ENCODE peak calls at places on chromosomes 16 and 17, in five cellular contexts. K is suprapubic skin, B is testis, M is K562, Z is fibroblast of the aortic adventitia. G is an unnamed sample.
A peak's percentile ranks its signal among the peaks of the same experiment; 100 is the strongest.

GRCh38 chr17:6523330-6523729 is 33.0 kb downstream of the PITPNM3 start:
- DNase-seq in K (peak; percentile 45), Z (no peak), M (no peak), B (no peak), G (no peak)

GRCh38 chr16:88346680-88347505 is 35.9 kb upstream of the ZNF469 start:
- DNase-seq in K (no peak), Z (no peak), M (no peak), B (no peak), G (no peak)

GRCh38 chr17:75589919-75590303 is 2.3 kb downstream of the MYO15B start:
- DNase-seq in B (no peak), M (no peak), K (no peak), Z (no peak), G (no peak)

GRCh38 chr17:82324566-82325285 is 7.3 kb upstream of the CD7 start:
- DNase-seq in M (no peak), Z (no peak), B (no peak), K (no peak), G (no peak)

GRCh38 chr17:75459590-75460267 is 3.3 kb downstream of the TMEM94 start:
- DNase-seq in B (no peak), Z (no peak), K (no peak), M (no peak), G (no peak)

GRCh38 chr16:69411064-69411985 is 13.1 kb upstream of the CYB5B start:
- DNase-seq in K (no peak), M (no peak), Z (no peak), B (no peak), G (no peak)

GRCh38 chr17:47934856-47935255 is 6.5 kb upstream of the PNPO start:
- DNase-seq in B (no peak), Z (no peak), K (no peak), M (no peak), G (no peak)

GRCh38 chr16:23182675-23183485 is at the start of gene SCNN1G:
- DNase-seq in K (no peak), Z (no peak), M (no peak), B (no peak), G (no peak)

GRCh38 chr17:40307691-40308289 is 1.2 kb upstream of the RARA start:
- DNase-seq in M (peak; percentile 73), B (no peak), K (peak; percentile 38), Z (no peak), G (no peak)

GRCh38 chr16:21524068-21524751 is 75.2 kb upstream of the METTL9 start:
- DNase-seq in K (no peak), Z (no peak), B (no peak), M (no peak), G (no peak)

GRCh38 chr17:19757536-19758180 is 9.6 kb upstream of the ALDH3A1 start:
- DNase-seq in M (no peak), B (no peak), K (no peak), Z (no peak), G (no peak)

GRCh38 chr16:27273670-27274522 is 5.3 kb upstream of the NSMCE1 start:
- DNase-seq in K (no peak), Z (no peak), B (no peak), M (no peak), G (peak; percentile 15)

GRCh38 chr17:77785526-77785925 is 173.0 kb upstream of the TNRC6C start:
- DNase-seq in Z (no peak), K (no peak), B (no peak), M (no peak), G (no peak)

GRCh38 chr17:13940858-13941665 is 128.2 kb upstream of the COX10 start:
- DNase-seq in B (peak; percentile 67), K (no peak), M (peak; percentile 30), Z (peak; percentile 15), G (no peak)
- TF ChIP-seq CTCF in B (no peak), K (no peak), M (no peak), Z (peak; percentile 4), G (peak; percentile 43)

DNA sequence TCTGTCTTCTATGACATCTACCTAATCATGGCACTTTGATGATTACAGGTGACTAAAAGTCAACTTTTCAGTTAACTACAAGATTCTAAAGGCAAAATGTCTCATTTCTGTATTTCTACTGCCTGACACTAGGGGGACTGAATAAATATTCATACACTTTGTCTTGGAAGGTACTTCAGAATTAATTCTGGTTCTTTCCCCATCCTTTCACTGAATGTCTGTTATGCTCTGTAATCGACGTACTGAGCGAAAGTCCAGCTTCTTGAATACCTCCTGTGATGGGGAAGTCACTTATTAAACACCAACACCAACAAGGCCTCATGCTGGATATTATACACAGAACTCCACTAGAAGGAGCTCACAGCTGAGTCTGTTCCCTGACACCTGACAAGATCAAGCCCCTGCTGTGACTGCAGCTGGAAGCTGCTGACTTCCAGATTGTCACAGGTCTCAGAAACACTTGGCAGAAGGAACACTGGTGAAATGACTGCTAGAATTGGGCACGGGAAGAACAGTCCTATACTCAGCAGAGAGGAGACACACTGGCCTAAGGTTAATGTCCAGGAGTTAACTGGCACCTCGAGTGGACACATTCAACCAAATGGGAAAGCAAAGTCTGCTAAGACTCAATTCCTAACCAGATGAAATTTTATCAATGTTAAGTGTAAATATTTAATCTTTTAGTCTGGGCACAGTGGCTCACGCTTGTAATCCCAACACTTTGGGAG is 31.9 kb downstream of the CMC2 start:
- DNase-seq in Z (peak; percentile 9), M (peak; percentile 30), B (no peak), K (no peak), G (no peak)
- TF ChIP-seq CTCF in Z (peak; percentile 52), M (peak; percentile 68), B (peak; percentile 11), K (no peak), G (peak; percentile 69)

DNA sequence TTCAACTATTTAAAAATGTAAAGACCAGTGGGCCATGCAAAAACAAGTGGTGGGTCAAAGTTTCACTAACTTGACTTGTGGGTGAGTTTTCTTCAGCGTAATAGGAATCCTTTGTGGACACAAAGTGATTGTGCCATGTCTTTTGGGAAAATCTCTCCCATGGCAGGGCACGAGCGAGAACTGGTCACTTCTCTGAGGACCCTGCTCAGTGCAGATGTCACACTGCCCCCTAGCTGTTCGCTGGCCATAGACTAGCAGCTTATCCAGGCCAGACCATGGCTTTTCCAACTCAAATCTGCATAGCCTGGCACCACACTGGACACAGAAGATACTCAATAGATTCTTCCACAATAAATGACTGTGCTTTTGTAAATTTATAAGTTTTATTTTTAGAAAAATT is 306.0 kb upstream of the CCL2 start:
- DNase-seq in Z (no peak), M (peak; percentile 81), B (no peak), K (peak; percentile 24), G (no peak)
- TF ChIP-seq CTCF in Z (no peak), M (peak; percentile 88), B (no peak), K (no peak), G (peak; percentile 65)

GRCh38 chr17:34171245-34171818 is 83.8 kb upstream of the CCL2 start:
- DNase-seq in B (peak; percentile 76), M (peak; percentile 84), K (no peak), Z (peak; percentile 62), G (no peak)
- TF ChIP-seq CTCF in B (peak; percentile 65), M (peak; percentile 81), K (peak; percentile 57), Z (peak; percentile 92), G (peak; percentile 88)

DNA sequence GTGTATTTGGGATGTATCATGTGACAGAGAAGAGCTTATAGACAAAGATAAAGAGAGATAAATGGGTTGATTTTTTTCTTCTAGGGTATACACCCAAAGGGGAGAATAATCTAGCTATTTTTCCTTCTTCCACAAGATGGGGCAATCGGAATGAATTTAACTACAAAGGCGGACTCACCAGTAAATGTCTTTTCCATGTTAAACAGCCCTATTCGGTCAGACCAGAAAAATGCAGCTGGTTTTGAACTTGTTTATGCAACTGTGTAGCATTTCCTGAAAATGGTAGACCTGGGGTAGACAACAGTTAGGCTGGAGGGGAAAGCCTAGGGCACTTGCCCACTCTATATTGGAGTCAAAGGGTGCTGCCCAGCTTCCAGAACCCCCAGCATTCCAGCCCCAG is 477.1 kb downstream of the TOX3 start:
- DNase-seq in Z (no peak), M (no peak), B (no peak), K (no peak), G (no peak)
- TF ChIP-seq CTCF in Z (no peak), M (no peak), B (peak; percentile 23), K (no peak), G (peak; percentile 79)

GRCh38 chr16:85917959-85918358 is 19.0 kb downstream of the IRF8 start:
- DNase-seq in B (no peak), M (no peak), Z (no peak), K (no peak), G (no peak)

GRCh38 chr16:85915125-85915845 is 16.3 kb downstream of the IRF8 start:
- DNase-seq in B (no peak), K (no peak), Z (no peak), M (no peak), G (no peak)

GRCh38 chr16:85918436-85918835 is 19.5 kb downstream of the IRF8 start:
- DNase-seq in M (no peak), Z (no peak), K (no peak), B (no peak), G (no peak)

GRCh38 chr16:85916141-85916890 is 17.4 kb downstream of the IRF8 start:
- DNase-seq in M (peak; percentile 57), B (peak; percentile 51), Z (peak; percentile 58), K (no peak), G (no peak)

DNA sequence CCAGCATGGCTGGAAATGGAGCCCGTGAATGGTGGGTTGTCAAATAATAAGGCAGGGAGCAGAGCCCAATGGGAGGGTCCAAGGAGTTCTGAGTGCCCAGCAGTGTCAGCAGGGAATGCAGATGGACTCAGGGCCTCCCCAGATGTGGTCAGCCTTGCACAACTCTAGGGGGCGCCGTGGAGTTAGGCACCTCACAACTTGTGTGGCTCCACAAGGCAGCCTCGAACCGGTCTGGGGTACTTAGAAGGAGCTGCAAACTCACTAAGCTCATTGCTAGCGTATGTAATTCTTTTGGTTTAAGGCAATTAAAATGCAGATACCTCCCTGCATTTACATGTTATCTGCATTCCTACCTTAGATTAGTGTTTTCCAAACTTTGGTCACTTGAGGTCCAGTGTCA is 18.1 kb downstream of the IRF8 start:
- DNase-seq in B (no peak), M (no peak), Z (no peak), K (no peak), G (no peak)
- TF ChIP-seq CTCF in B (no peak), M (no peak), Z (no peak), K (no peak), G (peak; percentile 54)

G was measured in type B pancreatic cell.